ENCODE peak calls at places on chromosomes 13 and 19, in seven cellular contexts. One of them, this sample, is unnamed.

GRCh38 chr13:33276581-33276980 is 9.0 kb downstream of the STARD13 start:
- DNase-seq in Peyer's patch: no peak
- DNase-seq in suprapubic skin: no peak
- DNase-seq in ascending aorta: no peak
- DNase-seq in CD8-positive, alpha-beta memory T cell: no peak
- DNase-seq in brain microvascular endothelial cell: no peak
- DNase-seq in H7: no peak
- DNase-seq in this sample: no peak

GRCh38 chr19:5824791-5825577 is 14.5 kb downstream of the FUT6 start:
- DNase-seq in Peyer's patch: no peak
- DNase-seq in suprapubic skin: no peak
- DNase-seq in ascending aorta: no peak
- DNase-seq in CD8-positive, alpha-beta memory T cell: no peak
- DNase-seq in brain microvascular endothelial cell: no peak
- DNase-seq in H7: no peak
- DNase-seq in this sample: no peak

GRCh38 chr13:43355774-43356173 is 332.4 kb downstream of the DNAJC15 start:
- DNase-seq in Peyer's patch: no peak
- DNase-seq in suprapubic skin: no peak
- DNase-seq in ascending aorta: no peak
- DNase-seq in CD8-positive, alpha-beta memory T cell: no peak
- DNase-seq in brain microvascular endothelial cell: no peak
- DNase-seq in H7: no peak
- DNase-seq in this sample: no peak

GRCh38 chr13:64591981-64592380 is 2638.2 kb downstream of the PCDH9 start:
- DNase-seq in Peyer's patch: no peak
- DNase-seq in suprapubic skin: no peak
- DNase-seq in ascending aorta: no peak
- DNase-seq in CD8-positive, alpha-beta memory T cell: no peak
- DNase-seq in brain microvascular endothelial cell: peak; percentile 28
- DNase-seq in H7: no peak
- DNase-seq in this sample: no peak

GRCh38 chr19:15297416-15298224 is 34.7 kb downstream of the BRD4 start:
- DNase-seq in Peyer's patch: no peak
- DNase-seq in suprapubic skin: no peak
- DNase-seq in ascending aorta: no peak
- DNase-seq in CD8-positive, alpha-beta memory T cell: peak; percentile 43
- DNase-seq in brain microvascular endothelial cell: peak; percentile 36
- DNase-seq in H7: no peak
- DNase-seq in this sample: no peak

GRCh38 chr19:21907516-21907915 is 71.5 kb upstream of the ZNF43 start:
- DNase-seq in Peyer's patch: no peak
- DNase-seq in suprapubic skin: no peak
- DNase-seq in ascending aorta: no peak
- DNase-seq in CD8-positive, alpha-beta memory T cell: no peak
- DNase-seq in brain microvascular endothelial cell: no peak
- DNase-seq in H7: no peak
- DNase-seq in this sample: no peak

GRCh38 chr13:52164989-52165388 is 5.6 kb upstream of the NEK3 start:
- DNase-seq in Peyer's patch: no peak
- DNase-seq in suprapubic skin: no peak
- DNase-seq in ascending aorta: no peak
- DNase-seq in CD8-positive, alpha-beta memory T cell: no peak
- DNase-seq in brain microvascular endothelial cell: no peak
- DNase-seq in H7: no peak
- DNase-seq in this sample: no peak

GRCh38 chr19:10113592-10113963 is 2.1 kb downstream of the P2RY11 start:
- DNase-seq in Peyer's patch: no peak
- DNase-seq in suprapubic skin: no peak
- DNase-seq in ascending aorta: no peak
- DNase-seq in CD8-positive, alpha-beta memory T cell: peak; percentile 29
- DNase-seq in brain microvascular endothelial cell: no peak
- DNase-seq in H7: peak; percentile 70
- DNase-seq in this sample: no peak

GRCh38 chr13:82615043-82615442 is 1267.2 kb downstream of the SLITRK1 start:
- DNase-seq in Peyer's patch: no peak
- DNase-seq in suprapubic skin: no peak
- DNase-seq in ascending aorta: no peak
- DNase-seq in CD8-positive, alpha-beta memory T cell: no peak
- DNase-seq in brain microvascular endothelial cell: no peak
- DNase-seq in H7: no peak
- DNase-seq in this sample: no peak

GRCh38 chr13:27607125-27607524 is 13.2 kb downstream of the LNX2 start:
- DNase-seq in Peyer's patch: no peak
- DNase-seq in suprapubic skin: no peak
- DNase-seq in ascending aorta: no peak
- DNase-seq in CD8-positive, alpha-beta memory T cell: no peak
- DNase-seq in brain microvascular endothelial cell: peak; percentile 89
- DNase-seq in H7: no peak
- DNase-seq in this sample: no peak

GRCh38 chr13:108508263-108508662 is 121.1 kb upstream of the MYO16 start:
- DNase-seq in Peyer's patch: no peak
- DNase-seq in suprapubic skin: no peak
- DNase-seq in ascending aorta: no peak
- DNase-seq in CD8-positive, alpha-beta memory T cell: no peak
- DNase-seq in brain microvascular endothelial cell: peak; percentile 42
- DNase-seq in H7: peak; percentile 69
- DNase-seq in this sample: no peak

GRCh38 chr13:32905864-32906180 is 110.4 kb upstream of the KL start:
- DNase-seq in Peyer's patch: no peak
- DNase-seq in suprapubic skin: no peak
- DNase-seq in ascending aorta: no peak
- DNase-seq in CD8-positive, alpha-beta memory T cell: no peak
- DNase-seq in brain microvascular endothelial cell: no peak
- DNase-seq in H7: no peak
- DNase-seq in this sample: no peak

GRCh38 chr19:41323430-41324125 is 13.6 kb downstream of the CCDC97 start:
- DNase-seq in Peyer's patch: no peak
- DNase-seq in suprapubic skin: no peak
- DNase-seq in ascending aorta: peak; percentile 75
- DNase-seq in CD8-positive, alpha-beta memory T cell: no peak
- DNase-seq in brain microvascular endothelial cell: peak; percentile 97
- DNase-seq in H7: peak; percentile 85
- DNase-seq in this sample: peak; percentile 83

GRCh38 chr19:3609779-3610719 is 3.4 kb upstream of the TBXA2R start:
- DNase-seq in Peyer's patch: no peak
- DNase-seq in suprapubic skin: no peak
- DNase-seq in ascending aorta: no peak
- DNase-seq in CD8-positive, alpha-beta memory T cell: no peak
- DNase-seq in brain microvascular endothelial cell: no peak
- DNase-seq in H7: no peak
- DNase-seq in this sample: no peak

GRCh38 chr19:40962460-40962961 is 28.6 kb upstream of the CYP2B6 start:
- DNase-seq in Peyer's patch: no peak
- DNase-seq in suprapubic skin: no peak
- DNase-seq in ascending aorta: no peak
- DNase-seq in CD8-positive, alpha-beta memory T cell: no peak
- DNase-seq in brain microvascular endothelial cell: peak; percentile 38
- DNase-seq in H7: no peak
- DNase-seq in this sample: no peak

GRCh38 chr19:49591731-49592485 is 926 bp downstream of the PRR12 start:
- DNase-seq in Peyer's patch: peak; percentile 65
- DNase-seq in suprapubic skin: no peak
- DNase-seq in ascending aorta: no peak
- DNase-seq in CD8-positive, alpha-beta memory T cell: peak; percentile 35
- DNase-seq in brain microvascular endothelial cell: peak; percentile 19
- DNase-seq in H7: peak; percentile 86
- DNase-seq in this sample: peak; percentile 75

GRCh38 chr13:89878904-89879303 is 1468.6 kb upstream of the MIR17HG start:
- DNase-seq in Peyer's patch: no peak
- DNase-seq in suprapubic skin: no peak
- DNase-seq in ascending aorta: no peak
- DNase-seq in CD8-positive, alpha-beta memory T cell: no peak
- DNase-seq in brain microvascular endothelial cell: no peak
- DNase-seq in H7: no peak
- DNase-seq in this sample: no peak

GRCh38 chr19:518292-519231 is 11.3 kb downstream of the TPGS1 start:
- DNase-seq in Peyer's patch: no peak
- DNase-seq in suprapubic skin: no peak
- DNase-seq in ascending aorta: no peak
- DNase-seq in CD8-positive, alpha-beta memory T cell: peak; percentile 54
- DNase-seq in brain microvascular endothelial cell: no peak
- DNase-seq in H7: peak; percentile 83
- DNase-seq in this sample: no peak

GRCh38 chr19:13026478-13026999 is 31.3 kb downstream of the NFIX start:
- DNase-seq in Peyer's patch: no peak
- DNase-seq in suprapubic skin: no peak
- DNase-seq in ascending aorta: no peak
- DNase-seq in CD8-positive, alpha-beta memory T cell: no peak
- DNase-seq in brain microvascular endothelial cell: no peak
- DNase-seq in H7: no peak
- DNase-seq in this sample: peak; percentile 71

GRCh38 chr19:13023666-13024065 is 28.4 kb downstream of the NFIX start:
- DNase-seq in Peyer's patch: no peak
- DNase-seq in suprapubic skin: no peak
- DNase-seq in ascending aorta: no peak
- DNase-seq in CD8-positive, alpha-beta memory T cell: no peak
- DNase-seq in brain microvascular endothelial cell: no peak
- DNase-seq in H7: peak; percentile 65
- DNase-seq in this sample: no peak

GRCh38 chr19:13025819-13026477 is 30.7 kb downstream of the NFIX start:
- DNase-seq in Peyer's patch: no peak
- DNase-seq in suprapubic skin: no peak
- DNase-seq in ascending aorta: no peak
- DNase-seq in CD8-positive, alpha-beta memory T cell: no peak
- DNase-seq in brain microvascular endothelial cell: no peak
- DNase-seq in H7: no peak
- DNase-seq in this sample: peak; percentile 65

GRCh38 chr19:13024126-13024957 is 29.1 kb downstream of the NFIX start:
- DNase-seq in Peyer's patch: no peak
- DNase-seq in suprapubic skin: no peak
- DNase-seq in ascending aorta: no peak
- DNase-seq in CD8-positive, alpha-beta memory T cell: no peak
- DNase-seq in brain microvascular endothelial cell: no peak
- DNase-seq in H7: peak; percentile 74
- DNase-seq in this sample: no peak

DNA sequence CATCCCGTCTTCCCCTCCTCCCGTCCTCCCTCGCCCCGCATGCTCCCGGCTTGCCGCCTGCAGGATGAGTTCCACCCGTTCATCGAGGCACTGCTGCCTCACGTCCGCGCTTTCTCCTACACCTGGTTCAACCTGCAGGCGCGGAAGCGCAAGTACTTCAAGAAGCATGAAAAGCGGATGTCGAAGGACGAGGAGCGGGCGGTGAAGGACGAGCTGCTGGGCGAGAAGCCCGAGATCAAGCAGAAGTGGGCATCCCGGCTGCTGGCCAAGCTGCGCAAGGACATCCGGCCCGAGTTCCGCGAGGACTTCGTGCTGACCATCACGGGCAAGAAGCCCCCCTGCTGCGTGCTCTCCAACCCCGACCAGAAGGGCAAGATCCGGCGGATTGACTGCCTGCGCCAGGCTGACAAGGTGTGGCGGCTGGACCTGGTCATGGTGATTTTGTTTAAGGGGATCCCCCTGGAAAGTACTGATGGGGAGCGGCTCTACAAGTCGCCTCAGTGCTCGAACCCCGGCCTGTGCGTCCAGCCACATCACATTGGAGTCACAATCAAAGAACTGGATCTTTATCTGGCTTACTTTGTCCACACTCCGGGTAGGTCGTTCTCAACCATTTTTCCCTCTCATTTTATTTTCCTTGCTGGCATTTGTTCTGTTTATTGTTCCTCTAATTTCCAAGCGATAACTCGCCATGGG is 29.8 kb downstream of the NFIX start:
- DNase-seq in Peyer's patch: no peak
- DNase-seq in suprapubic skin: no peak
- DNase-seq in ascending aorta: no peak
- DNase-seq in CD8-positive, alpha-beta memory T cell: no peak
- DNase-seq in brain microvascular endothelial cell: no peak
- DNase-seq in H7: no peak
- DNase-seq in this sample: peak; percentile 71
- H3K27me3 ChIP-seq in Peyer's patch: no peaks in the 10 kb centered on the region
- H3K27me3 ChIP-seq in suprapubic skin: no peaks in the 10 kb centered on the region
- H3K27me3 ChIP-seq in ascending aorta: no peaks in the 10 kb centered on the region
- H3K27me3 ChIP-seq in CD8-positive, alpha-beta memory T cell: peaks cover 21% of the 10 kb centered on the region
- H3K27me3 ChIP-seq in brain microvascular endothelial cell: no peaks in the 10 kb centered on the region
- H3K27me3 ChIP-seq in H7: peaks cover 96% of the 10 kb centered on the region
- H3K27me3 ChIP-seq in this sample: no peaks in the 10 kb centered on the region

GRCh38 chr13:78736142-78736541 is 77.2 kb upstream of the OBI1 start:
- DNase-seq in Peyer's patch: no peak
- DNase-seq in suprapubic skin: no peak
- DNase-seq in ascending aorta: no peak
- DNase-seq in CD8-positive, alpha-beta memory T cell: no peak
- DNase-seq in brain microvascular endothelial cell: no peak
- DNase-seq in H7: no peak
- DNase-seq in this sample: no peak
- H3K27me3 ChIP-seq in Peyer's patch: no peaks in the 10 kb centered on the region
- H3K27me3 ChIP-seq in suprapubic skin: no peaks in the 10 kb centered on the region
- H3K27me3 ChIP-seq in ascending aorta: no peaks in the 10 kb centered on the region
- H3K27me3 ChIP-seq in CD8-positive, alpha-beta memory T cell: no peaks in the 10 kb centered on the region
- H3K27me3 ChIP-seq in brain microvascular endothelial cell: no peaks in the 10 kb centered on the region
- H3K27me3 ChIP-seq in H7: no peaks in the 10 kb centered on the region
- H3K27me3 ChIP-seq in this sample: no peaks in the 10 kb centered on the region

DNA sequence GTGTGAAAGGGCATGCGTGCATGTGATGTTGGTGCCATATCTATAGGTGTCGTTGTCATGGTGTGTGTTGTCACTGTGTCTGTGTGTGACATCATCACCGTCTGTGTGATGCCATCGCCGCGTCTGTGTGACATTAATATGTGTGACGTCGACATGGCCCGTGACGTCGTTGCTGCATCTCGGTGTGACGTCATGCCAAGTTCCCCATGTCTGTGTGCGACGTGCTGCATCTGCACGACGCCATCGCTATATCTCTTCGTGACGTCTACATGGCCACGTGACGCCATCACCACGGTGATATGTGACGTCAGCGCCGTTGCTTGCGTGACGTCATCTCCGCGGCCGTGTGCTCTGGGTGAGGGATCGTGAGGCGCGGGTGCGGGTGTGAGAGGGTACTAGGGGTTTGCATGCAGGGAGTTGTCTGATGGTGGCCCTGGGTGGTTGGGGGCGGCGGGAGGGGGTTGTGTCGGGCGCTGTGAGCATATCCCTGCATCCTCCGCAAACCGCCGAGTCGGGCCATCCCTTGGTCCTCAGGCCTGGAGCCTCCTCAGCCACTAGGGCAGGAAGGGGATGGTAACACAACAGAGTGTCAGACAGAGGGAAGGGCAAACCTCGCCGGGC is 14.6 kb downstream of the GTPBP3 start:
- DNase-seq in Peyer's patch: no peak
- DNase-seq in suprapubic skin: no peak
- DNase-seq in ascending aorta: no peak
- DNase-seq in CD8-positive, alpha-beta memory T cell: no peak
- DNase-seq in brain microvascular endothelial cell: no peak
- DNase-seq in H7: peak; percentile 48
- DNase-seq in this sample: no peak
- H3K27me3 ChIP-seq in Peyer's patch: no peaks in the 10 kb centered on the region
- H3K27me3 ChIP-seq in suprapubic skin: peaks cover 7% of the 10 kb centered on the region
- H3K27me3 ChIP-seq in ascending aorta: no peaks in the 10 kb centered on the region
- H3K27me3 ChIP-seq in CD8-positive, alpha-beta memory T cell: peaks cover 6% of the 10 kb centered on the region
- H3K27me3 ChIP-seq in brain microvascular endothelial cell: no peaks in the 10 kb centered on the region
- H3K27me3 ChIP-seq in H7: no peaks in the 10 kb centered on the region
- H3K27me3 ChIP-seq in this sample: no peaks in the 10 kb centered on the region

DNA sequence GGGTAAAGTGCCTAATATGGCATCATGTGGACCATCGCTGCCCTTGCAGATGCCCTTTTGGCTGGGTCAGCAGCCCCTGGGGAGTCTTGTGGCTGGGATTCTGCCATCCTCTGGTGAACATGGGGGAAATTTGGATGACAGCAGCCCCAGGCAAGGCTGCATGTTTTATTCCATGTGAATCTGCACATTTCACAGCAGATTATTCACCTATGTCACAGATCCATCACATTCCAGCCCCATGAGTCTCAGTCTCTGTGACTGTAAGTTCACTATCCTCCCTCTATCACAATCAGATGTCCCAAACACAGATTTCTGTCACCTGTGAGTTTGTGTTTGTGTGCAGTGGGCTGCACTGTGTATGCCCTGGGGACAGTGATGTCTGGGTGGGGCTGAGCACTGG is 36.8 kb upstream of the PSG9 start:
- DNase-seq in Peyer's patch: no peak
- DNase-seq in suprapubic skin: no peak
- DNase-seq in ascending aorta: no peak
- DNase-seq in CD8-positive, alpha-beta memory T cell: no peak
- DNase-seq in brain microvascular endothelial cell: no peak
- DNase-seq in H7: no peak
- DNase-seq in this sample: no peak
- H3K27me3 ChIP-seq in Peyer's patch: no peaks in the 10 kb centered on the region
- H3K27me3 ChIP-seq in suprapubic skin: peaks cover 8% of the 10 kb centered on the region
- H3K27me3 ChIP-seq in ascending aorta: no peaks in the 10 kb centered on the region
- H3K27me3 ChIP-seq in CD8-positive, alpha-beta memory T cell: no peaks in the 10 kb centered on the region
- H3K27me3 ChIP-seq in brain microvascular endothelial cell: no peaks in the 10 kb centered on the region
- H3K27me3 ChIP-seq in H7: no peaks in the 10 kb centered on the region
- H3K27me3 ChIP-seq in this sample: no peaks in the 10 kb centered on the region